ENCODE peak calls at places on chromosomes 2 and 18, in nine cellular contexts. C is bronchial epithelial cell, H is uterus, V is nephron progenitor cell, Y is GM12865, Q is glutamatergic neuron, W is cardiac fibroblast, J is AG04449, M is OCI-LY7. R is an unnamed sample.

GRCh38 chr2:109384308-109385271 is 229.2 kb downstream of the SEPTIN10 start:
- DNase-seq in C (no peak), H (peak; percentile 12), V (no peak), Y (no peak), Q (no peak), W (no peak), J (no peak), M (no peak), R (no peak)

GRCh38 chr2:28716265-28716865 is 35.3 kb upstream of the PPP1CB start:
- DNase-seq in C (peak; percentile 99), H (peak; percentile 53), V (no peak), Y (peak; percentile 6), Q (no peak), W (peak; percentile 91), J (peak; percentile 68), M (no peak), R (peak; percentile 38)

GRCh38 chr2:190791983-190792575 is 88.5 kb upstream of the GLS start:
- DNase-seq in C (peak; percentile 45), H (no peak), V (no peak), Y (no peak), Q (no peak), W (no peak), J (no peak), M (no peak), R (no peak)

GRCh38 chr2:168490015-168490874 is 34.2 kb downstream of the CERS6 start:
- DNase-seq in C (peak; percentile 63), H (no peak), V (no peak), Y (peak; percentile 96), Q (no peak), W (peak; percentile 63), J (no peak), M (peak; percentile 32), R (peak; percentile 65)

GRCh38 chr2:28593356-28593755 is 97.5 kb downstream of the PLB1 start:
- DNase-seq in C (no peak), H (peak; percentile 17), V (no peak), Y (no peak), Q (no peak), W (no peak), J (no peak), M (no peak), R (no peak)

GRCh38 chr2:208179028-208179609 is 10.7 kb downstream of the C2orf80 start:
- DNase-seq in C (no peak), H (no peak), V (peak; percentile 10), Y (no peak), Q (no peak), W (no peak), J (no peak), M (no peak), R (no peak)

GRCh38 chr18:58042826-58043362 is 1.1 kb upstream of the NEDD4L start:
- DNase-seq in C (peak; percentile 15), H (no peak), V (no peak), Y (peak; percentile 9), Q (no peak), W (no peak), J (no peak), M (no peak), R (no peak)

GRCh38 chr18:79624356-79624961 is 55.1 kb upstream of the CTDP1 start:
- DNase-seq in C (no peak), H (no peak), V (no peak), Y (no peak), Q (no peak), W (no peak), J (no peak), M (peak; percentile 37), R (no peak)

GRCh38 chr2:85326946-85327756 is 638 bp downstream of the TGOLN2 start:
- DNase-seq in C (peak; percentile 43), H (peak; percentile 48), V (peak; percentile 42), Y (peak; percentile 80), Q (peak; percentile 39), W (peak; percentile 54), J (no peak), M (peak; percentile 84), R (peak; percentile 61)

GRCh38 chr2:96164459-96165184 is 19.4 kb upstream of the DUSP2 start:
- DNase-seq in C (no peak), H (no peak), V (no peak), Y (peak; percentile 96), Q (no peak), W (no peak), J (no peak), M (peak; percentile 93), R (peak; percentile 87)

GRCh38 chr2:241227635-241227993 is 39.1 kb downstream of the ANO7 start:
- DNase-seq in C (no peak), H (no peak), V (no peak), Y (no peak), Q (no peak), W (no peak), J (no peak), M (no peak), R (no peak)

GRCh38 chr2:43041167-43041566 is 185.2 kb downstream of the ZFP36L2 start:
- DNase-seq in C (no peak), H (peak; percentile 31), V (no peak), Y (no peak), Q (no peak), W (no peak), J (no peak), M (no peak), R (no peak)

DNA sequence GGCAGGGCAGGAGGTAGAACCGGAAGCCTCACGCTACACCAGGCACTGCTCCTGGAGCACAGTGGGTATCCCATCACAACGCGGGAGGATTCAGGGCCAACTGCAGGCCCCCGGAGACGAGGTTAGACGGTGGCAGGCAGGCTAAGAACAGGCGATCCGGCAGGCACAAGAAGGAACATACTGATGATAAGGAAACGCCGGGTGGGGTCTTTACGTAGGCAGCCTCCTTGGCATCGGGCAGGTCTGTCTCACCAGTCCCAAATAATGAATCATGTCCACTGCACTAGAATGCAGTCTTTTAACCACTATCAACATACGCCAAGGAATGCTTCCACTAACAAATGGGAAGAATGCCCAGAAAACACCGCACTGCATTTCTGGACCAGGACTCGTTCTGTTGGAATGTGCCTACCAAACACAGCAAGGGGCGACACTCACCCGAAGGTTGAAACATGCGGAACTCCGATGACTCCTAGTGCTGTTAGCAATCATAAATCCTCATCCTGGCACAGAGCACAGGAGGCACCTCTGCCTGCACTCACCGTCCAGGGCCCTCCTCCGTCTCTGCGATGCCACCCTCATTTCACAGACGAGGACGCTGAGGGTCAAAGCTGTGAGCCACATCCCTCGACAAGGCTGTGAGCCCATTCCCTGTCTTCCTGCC is 35.2 kb downstream of the ZNF516 start:
- DNase-seq in C (peak; percentile 100), H (peak; percentile 56), V (no peak), Y (no peak), Q (no peak), W (peak; percentile 99), J (peak; percentile 99), M (no peak), R (no peak)
- TF ChIP-seq CTCF in C (peak; percentile 40), H (no peak), V (no peak), Y (no peak), Q (no peak), W (peak; percentile 3), J (peak; percentile 16), M (no peak), R (no peak)

GRCh38 chr2:236744316-236745105 is 174.9 kb downstream of the ACKR3 start:
- DNase-seq in C (no peak), H (no peak), V (no peak), Y (no peak), Q (no peak), W (peak; percentile 97), J (peak; percentile 92), M (no peak), R (no peak)
- TF ChIP-seq CTCF in C (no peak), H (no peak), V (no peak), Y (no peak), Q (no peak), W (no peak), J (no peak), M (no peak), R (no peak)

GRCh38 chr2:222959358-222959757 is 92.6 kb upstream of the KCNE4 start:
- DNase-seq in C (peak; percentile 84), H (no peak), V (no peak), Y (no peak), Q (no peak), W (peak; percentile 78), J (peak; percentile 66), M (no peak), R (no peak)
- TF ChIP-seq CTCF in C (peak; percentile 54), H (no peak), V (no peak), Y (no peak), Q (no peak), W (peak; percentile 61), J (peak; percentile 75), M (no peak), R (no peak)

GRCh38 chr18:13623348-13623747 is 103.0 kb downstream of the FAM210A start:
- DNase-seq in C (no peak), H (no peak), V (no peak), Y (no peak), Q (no peak), W (no peak), J (no peak), M (no peak), R (no peak)
- TF ChIP-seq CTCF in C (no peak), H (no peak), V (no peak), Y (no peak), Q (no peak), W (no peak), J (no peak), M (no peak), R (no peak)

GRCh38 chr2:159521272-159521671 is 95.1 kb downstream of the BAZ2B start:
- DNase-seq in C (no peak), H (no peak), V (no peak), Y (no peak), Q (no peak), W (no peak), J (no peak), M (no peak), R (no peak)

GRCh38 chr2:159513745-159514144 is 102.6 kb downstream of the BAZ2B start:
- DNase-seq in C (no peak), H (no peak), V (no peak), Y (no peak), Q (no peak), W (no peak), J (no peak), M (no peak), R (no peak)

GRCh38 chr2:159515482-159515881 is 100.9 kb downstream of the BAZ2B start:
- DNase-seq in C (no peak), H (no peak), V (no peak), Y (no peak), Q (no peak), W (no peak), J (no peak), M (no peak), R (no peak)

GRCh38 chr2:159516241-159516758 is 100.0 kb downstream of the BAZ2B start:
- DNase-seq in C (peak; percentile 93), H (no peak), V (no peak), Y (peak; percentile 74), Q (no peak), W (peak; percentile 40), J (no peak), M (peak; percentile 52), R (peak; percentile 39)

DNA sequence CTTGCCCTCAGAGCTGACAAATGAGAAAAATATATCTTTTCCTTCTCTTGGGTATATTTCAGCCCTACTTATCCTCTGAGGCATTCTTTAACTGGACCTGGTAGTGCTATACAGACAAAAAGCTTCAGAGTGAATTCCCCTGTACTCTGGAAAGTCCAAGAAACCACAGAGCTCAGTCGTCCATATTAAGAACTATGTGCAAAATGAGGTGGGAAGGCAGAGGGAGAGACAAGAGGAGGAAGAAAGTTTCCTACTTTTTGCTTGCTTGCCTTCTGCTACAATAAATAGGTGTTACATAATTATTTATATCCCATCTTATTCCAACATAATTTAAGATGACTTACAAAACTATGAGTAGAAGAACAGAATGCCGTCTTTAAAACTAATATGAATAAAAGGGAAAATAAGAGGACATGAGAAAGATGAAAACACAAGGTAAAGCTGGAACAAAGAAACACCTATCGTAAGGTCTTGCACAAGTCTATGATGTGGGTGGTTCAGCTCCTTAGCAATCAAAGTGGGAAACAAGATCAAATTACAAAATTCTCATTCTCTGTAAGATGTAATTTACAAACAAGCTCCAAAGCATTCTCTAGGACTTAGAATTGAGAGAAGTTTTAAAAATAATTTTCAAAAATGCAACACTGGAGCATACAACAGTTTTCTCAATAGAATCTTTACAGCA is 97.9 kb downstream of the BAZ2B start:
- DNase-seq in C (peak; percentile 61), H (no peak), V (no peak), Y (no peak), Q (no peak), W (no peak), J (no peak), M (no peak), R (no peak)
- TF ChIP-seq CTCF in C (no peak), H (no peak), V (no peak), Y (no peak), Q (no peak), W (no peak), J (no peak), M (no peak), R (no peak)